ENCODE peak calls at places on chromosome 17, in six cellular contexts. Y, B, A, U, N and Q are unnamed samples.

GRCh38 chr17:17706140-17707060 is 25.1 kb downstream of the RAI1 start:
- DNase-seq in Y (no peak), B (no peak), A (peak; percentile 59), U (no peak), N (no peak), Q (no peak)

GRCh38 chr17:29650407-29650806 is 27.7 kb upstream of the CORO6 start:
- DNase-seq in Y (no peak), B (no peak), A (no peak), U (no peak), N (no peak), Q (no peak)

GRCh38 chr17:304461-304860 is 48.1 kb downstream of the RPH3AL start:
- DNase-seq in Y (no peak), B (no peak), A (no peak), U (no peak), N (no peak), Q (no peak)

GRCh38 chr17:49510059-49510719 is 15.1 kb downstream of the NGFR start:
- DNase-seq in Y (no peak), B (no peak), A (no peak), U (no peak), N (no peak), Q (no peak)

GRCh38 chr17:78164748-78165607 is 3.4 kb upstream of the SYNGR2 start:
- DNase-seq in Y (no peak), B (no peak), A (no peak), U (no peak), N (no peak), Q (no peak)

GRCh38 chr17:76557368-76558209 is 17.7 kb downstream of the PRCD start:
- DNase-seq in Y (peak; percentile 92), B (peak; percentile 98), A (peak; percentile 96), U (peak; percentile 85), N (peak; percentile 99), Q (peak; percentile 91)

GRCh38 chr17:32490101-32490482 is 3.3 kb downstream of the CDK5R1 start:
- DNase-seq in Y (no peak), B (no peak), A (no peak), U (no peak), N (no peak), Q (no peak)

GRCh38 chr17:19417611-19418010 is 6.6 kb downstream of the RNF112 start:
- DNase-seq in Y (no peak), B (no peak), A (no peak), U (no peak), N (no peak), Q (no peak)

GRCh38 chr17:58325289-58325726 is 3.3 kb downstream of the TSPOAP1 start:
- DNase-seq in Y (no peak), B (no peak), A (no peak), U (no peak), N (no peak), Q (no peak)

GRCh38 chr17:69763503-69763902 is 311.5 kb upstream of the KCNJ16 start:
- DNase-seq in Y (no peak), B (peak; percentile 37), A (no peak), U (peak; percentile 41), N (no peak), Q (no peak)

GRCh38 chr17:21358682-21359482 is 17.3 kb upstream of the KCNJ12 start:
- DNase-seq in Y (no peak), B (peak; percentile 51), A (peak; percentile 70), U (no peak), N (no peak), Q (no peak)

GRCh38 chr17:67675481-67675880 is 42.3 kb upstream of the NOL11 start:
- DNase-seq in Y (no peak), B (no peak), A (no peak), U (no peak), N (no peak), Q (no peak)

GRCh38 chr17:67679721-67680120 is 38.0 kb upstream of the NOL11 start:
- DNase-seq in Y (no peak), B (no peak), A (no peak), U (no peak), N (no peak), Q (no peak)

GRCh38 chr17:67682196-67682595 is 35.5 kb upstream of the NOL11 start:
- DNase-seq in Y (no peak), B (no peak), A (no peak), U (no peak), N (no peak), Q (no peak)

GRCh38 chr17:67680445-67681224 is 37.1 kb upstream of the NOL11 start:
- DNase-seq in Y (no peak), B (no peak), A (no peak), U (no peak), N (no peak), Q (no peak)

GRCh38 chr17:67679225-67679624 is 38.5 kb upstream of the NOL11 start:
- DNase-seq in Y (no peak), B (no peak), A (no peak), U (no peak), N (no peak), Q (no peak)
- H3K4me3 ChIP-seq in Y (no peak overlapping the region), B (no peak overlapping the region), A (no peak overlapping the region), U (no peak overlapping the region), N (no peak overlapping the region), Q (no peak overlapping the region)

DNA sequence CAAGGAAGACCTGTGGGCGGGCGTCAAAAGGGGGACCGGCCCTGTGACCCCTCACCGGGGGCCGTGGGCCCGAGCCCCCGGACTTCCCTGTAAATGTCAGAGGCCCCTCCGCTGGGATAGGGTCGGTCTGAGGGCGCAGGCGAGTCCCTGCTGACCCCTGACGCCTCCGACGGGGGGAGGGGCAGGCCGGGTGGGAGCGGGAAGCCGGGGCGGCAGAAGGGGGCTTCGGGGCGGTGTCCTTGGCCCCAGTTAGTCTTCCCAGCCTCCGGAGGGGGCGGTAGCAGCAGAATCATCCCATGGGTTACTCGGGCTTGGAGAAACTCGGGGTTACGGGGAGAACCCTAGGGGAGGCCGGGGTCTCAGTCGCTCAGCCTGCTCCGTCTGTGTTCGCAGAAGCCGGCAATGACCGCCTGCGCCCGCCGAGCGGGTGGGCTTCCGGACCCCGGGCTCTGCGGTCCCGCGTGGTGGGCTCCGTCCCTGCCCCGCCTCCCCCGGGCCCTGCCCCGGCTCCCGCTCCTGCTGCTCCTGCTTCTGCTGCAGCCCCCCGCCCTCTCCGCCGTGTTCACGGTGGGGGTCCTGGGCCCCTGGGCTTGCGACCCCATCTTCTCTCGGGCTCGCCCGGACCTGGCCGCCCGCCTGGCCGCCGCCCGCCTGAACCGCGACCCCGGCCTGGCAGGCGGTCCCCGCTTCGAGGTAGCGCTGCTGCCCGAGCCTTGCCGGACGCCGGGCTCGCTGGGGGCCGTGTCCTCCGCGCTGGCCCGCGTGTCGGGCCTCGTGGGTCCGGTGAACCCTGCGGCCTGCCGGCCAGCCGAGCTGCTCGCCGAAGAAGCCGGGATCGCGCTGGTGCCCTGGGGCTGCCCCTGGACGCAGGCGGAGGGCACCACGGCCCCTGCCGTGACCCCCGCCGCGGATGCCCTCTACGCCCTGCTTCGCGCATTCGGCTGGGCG is 505 bp downstream of the GUCY2D start:
- DNase-seq in Y (no peak), B (no peak), A (no peak), U (no peak), N (no peak), Q (no peak)
- H3K4me3 ChIP-seq in Y (no peak overlapping the region), B (no peak overlapping the region), A (peak overlapping the region; percentile 2), U (no peak overlapping the region), N (no peak overlapping the region), Q (no peak overlapping the region)

GRCh38 chr17:7922499-7923289 is 6.6 kb upstream of the RNF227 start:
- DNase-seq in Y (peak; percentile 83), B (peak; percentile 79), A (peak; percentile 78), U (peak; percentile 36), N (peak; percentile 62), Q (peak; percentile 86)
- H3K4me3 ChIP-seq in Y (peak overlapping the region; percentile 49), B (peak overlapping the region; percentile 59), A (peak overlapping the region; percentile 24), U (peak overlapping the region; percentile 44), N (peak overlapping the region; percentile 20), Q (peak overlapping the region; percentile 74)

GRCh38 chr17:41987642-41988041 is 21.0 kb downstream of the CNP start:
- DNase-seq in Y (no peak), B (no peak), A (no peak), U (no peak), N (no peak), Q (no peak)

GRCh38 chr17:41984454-41984853 is 17.9 kb downstream of the CNP start:
- DNase-seq in Y (no peak), B (no peak), A (no peak), U (no peak), N (no peak), Q (no peak)

GRCh38 chr17:41985919-41986318 is 19.3 kb downstream of the CNP start:
- DNase-seq in Y (no peak), B (no peak), A (no peak), U (no peak), N (no peak), Q (no peak)

GRCh38 chr17:41988418-41988817 is 21.8 kb downstream of the CNP start:
- DNase-seq in Y (no peak), B (no peak), A (no peak), U (no peak), N (no peak), Q (no peak)

GRCh38 chr17:41986634-41987033 is 20.0 kb downstream of the CNP start:
- DNase-seq in Y (no peak), B (no peak), A (no peak), U (no peak), N (no peak), Q (no peak)
- H3K4me3 ChIP-seq in Y (no peak overlapping the region), B (no peak overlapping the region), A (no peak overlapping the region), U (no peak overlapping the region), N (no peak overlapping the region), Q (no peak overlapping the region)

DNA sequence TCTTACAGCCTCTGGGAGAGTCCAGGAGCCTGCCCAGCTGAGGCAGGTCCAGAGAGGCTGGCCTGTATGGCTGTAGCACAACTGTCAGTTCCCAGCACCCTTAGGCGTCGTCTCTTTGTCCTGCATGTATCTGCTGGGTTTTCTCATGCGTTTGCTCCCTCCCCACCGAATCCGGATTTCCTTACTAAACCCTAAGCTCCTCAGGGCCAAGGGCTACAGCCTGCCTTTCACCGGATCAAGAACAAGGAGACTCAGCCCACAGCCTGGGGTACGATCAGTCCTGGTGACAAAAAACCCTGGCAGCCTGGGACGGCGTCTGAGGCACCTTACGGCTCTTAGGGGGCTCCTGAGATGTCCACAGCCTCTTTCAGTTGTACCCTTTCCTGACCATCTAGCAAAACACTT is 12.1 kb downstream of the HIC1 start:
- DNase-seq in Y (no peak), B (no peak), A (no peak), U (no peak), N (no peak), Q (no peak)
- H3K4me3 ChIP-seq in Y (no peak overlapping the region), B (no peak overlapping the region), A (no peak overlapping the region), U (no peak overlapping the region), N (no peak overlapping the region), Q (no peak overlapping the region)

GRCh38 chr17:7312432-7313027 is 2.6 kb downstream of the GPS2 start:
- DNase-seq in Y (no peak), B (no peak), A (no peak), U (no peak), N (no peak), Q (no peak)
- H3K4me3 ChIP-seq in Y (no peak overlapping the region), B (no peak overlapping the region), A (no peak overlapping the region), U (no peak overlapping the region), N (no peak overlapping the region), Q (no peak overlapping the region)